ENCODE peak calls at places on chromosomes 4 and X, in nine cellular contexts. X is mammary epithelial cell, E is astrocyte of the hippocampus, A is mesothelial cell of epicardium, K is H9, Q is H4, D is fibroblast of the conjunctiva, J is NCI-H1105, Z is erythroblast. W is an unnamed sample.

GRCh38 chr4:186644316-186644638 is 79.4 kb downstream of the FAT1 start:
- DNase-seq in Z (no peak), E (no peak), Q (no peak), X (no peak), J (no peak), K (no peak), A (no peak), D (no peak), W (no peak)

GRCh38 chr4:7335363-7336066 is 99.2 kb downstream of the PSAPL1 start:
- DNase-seq in Z (peak; percentile 63), J (peak; percentile 31), Q (peak; percentile 45), X (peak; percentile 18), D (peak; percentile 10), E (peak; percentile 57), A (no peak), K (peak; percentile 89), W (peak; percentile 27)

GRCh38 chr4:65482410-65482809 is 187.9 kb downstream of the EPHA5 start:
- DNase-seq in Z (no peak), D (no peak), A (no peak), X (peak; percentile 76), J (no peak), E (peak; percentile 87), Q (peak; percentile 23), K (no peak), W (peak; percentile 92)

GRCh38 chr4:64899563-64899962 is 490.3 kb upstream of the TECRL start:
- DNase-seq in X (no peak), Z (no peak), Q (no peak), E (peak; percentile 68), K (no peak), A (no peak), D (no peak), J (no peak), W (no peak)

GRCh38 chr4:83855044-83855443 is 319.1 kb downstream of the GPAT3 start:
- DNase-seq in J (no peak), A (no peak), E (peak; percentile 91), D (peak; percentile 8), Q (peak; percentile 62), Z (no peak), X (peak; percentile 67), K (no peak), W (peak; percentile 95)

GRCh38 chr4:48216563-48216962 is 53.1 kb downstream of the TEC start:
- DNase-seq in K (no peak), A (no peak), D (no peak), Q (no peak), Z (no peak), J (no peak), X (no peak), E (no peak), W (no peak)

GRCh38 chr4:75344915-75345314 is 169.3 kb downstream of the RCHY1 start:
- DNase-seq in E (peak; percentile 3), A (no peak), K (no peak), J (no peak), Q (peak; percentile 14), D (peak; percentile 24), Z (no peak), X (no peak), W (peak; percentile 40)

GRCh38 chrX:151793886-151794285 is 59.3 kb downstream of the CNGA2 start:
- DNase-seq in Q (no peak), K (no peak), D (no peak), A (no peak), X (no peak), J (no peak), E (peak; percentile 37), Z (no peak), W (peak; percentile 76)

GRCh38 chr4:86664959-86665358 is 70.8 kb downstream of the PTPN13 start:
- DNase-seq in Z (no peak), Q (no peak), D (peak; percentile 36), K (no peak), J (no peak), E (peak; percentile 89), A (no peak), X (peak; percentile 69), W (peak; percentile 69)

GRCh38 chr4:73653695-73654106 is 33.5 kb upstream of the RASSF6 start:
- DNase-seq in Q (peak; percentile 54), J (peak; percentile 47), D (peak; percentile 50), X (peak; percentile 60), K (no peak), E (peak; percentile 55), A (no peak), Z (peak; percentile 69), W (peak; percentile 36)

GRCh38 chr4:184306949-184307348 is 89.3 kb upstream of the ENPP6 start:
- DNase-seq in Z (no peak), D (no peak), E (no peak), J (no peak), A (no peak), Q (no peak), K (no peak), X (peak; percentile 40), W (peak; percentile 44)

GRCh38 chrX:152893631-152894610 is 3.9 kb upstream of the ZNF185 start:
- DNase-seq in K (no peak), J (no peak), Z (no peak), X (no peak), E (no peak), D (no peak), Q (no peak), A (no peak), W (no peak)

GRCh38 chr4:26431461-26432165 is 58.7 kb downstream of the CCKAR start:
- DNase-seq in A (no peak), Q (no peak), Z (no peak), J (no peak), D (no peak), X (peak; percentile 49), E (no peak), K (no peak), W (no peak)

GRCh38 chr4:121599049-121599448 is 97.7 kb downstream of the ANXA5 start:
- DNase-seq in Z (peak; percentile 5), D (no peak), A (no peak), Q (no peak), E (no peak), K (no peak), X (no peak), J (no peak), W (no peak)

GRCh38 chrX:56763556-56764152 is 34.6 kb downstream of the NBDY start:
- DNase-seq in D (peak; percentile 76), J (no peak), K (peak; percentile 31), Z (no peak), Q (no peak), A (peak; percentile 14), E (peak; percentile 87), X (peak; percentile 71), W (peak; percentile 88)

GRCh38 chr4:14669418-14669817 is 332.9 kb upstream of the CPEB2 start:
- DNase-seq in K (no peak), J (no peak), E (no peak), Q (no peak), X (no peak), A (no peak), Z (no peak), D (no peak), W (no peak)

GRCh38 chr4:98482847-98483806 is 175.3 kb downstream of the TSPAN5 start:
- DNase-seq in X (peak; percentile 52), E (peak; percentile 45), J (no peak), Q (no peak), D (no peak), K (no peak), A (no peak), Z (no peak), W (peak; percentile 60)

GRCh38 chr4:81454498-81454897 is 17.2 kb downstream of the RASGEF1B start:
- DNase-seq in E (no peak), K (no peak), D (no peak), Q (no peak), J (no peak), Z (peak; percentile 69), A (no peak), X (peak; percentile 79), W (peak; percentile 42)

GRCh38 chr4:528835-529234 is 29.8 kb downstream of the PIGG start:
- DNase-seq in Z (no peak), J (no peak), Q (no peak), K (no peak), D (no peak), E (no peak), A (no peak), X (no peak), W (no peak)

GRCh38 chr4:122666527-122667245 is 45.8 kb upstream of the IL21 start:
- DNase-seq in D (peak; percentile 90), A (no peak), Z (no peak), X (peak; percentile 85), E (peak; percentile 71), K (no peak), Q (peak; percentile 38), J (no peak), W (peak; percentile 93)

GRCh38 chrX:23557070-23557469 is 110.2 kb upstream of the PRDX4 start:
- DNase-seq in Z (no peak), X (no peak), J (no peak), K (no peak), A (no peak), Q (no peak), D (no peak), E (no peak), W (no peak)

GRCh38 chr4:165663411-165663810 is 209.6 kb upstream of the TLL1 start:
- DNase-seq in E (no peak), J (no peak), A (no peak), Z (no peak), D (no peak), X (peak; percentile 11), Q (no peak), K (no peak), W (no peak)

GRCh38 chrX:103640401-103641155 is 11.8 kb downstream of the TCEAL1 start:
- DNase-seq in Q (no peak), K (no peak), Z (no peak), A (no peak), D (no peak), J (no peak), X (peak; percentile 33), E (peak; percentile 39), W (peak; percentile 79)

GRCh38 chr4:183798249-183798920 is 106.7 kb upstream of the STOX2 start:
- DNase-seq in A (no peak), D (no peak), E (peak; percentile 19), X (peak; percentile 40), Q (no peak), K (peak; percentile 35), Z (no peak), J (no peak), W (no peak)

GRCh38 chr4:41853973-41854372 is 81.3 kb upstream of the TMEM33 start:
- DNase-seq in Q (no peak), K (no peak), A (no peak), D (no peak), Z (no peak), J (no peak), E (no peak), X (no peak), W (no peak)

GRCh38 chrX:114924846-114925245 is 92.6 kb downstream of the IL13RA2 start:
- DNase-seq in K (no peak), Z (no peak), A (no peak), J (no peak), Q (peak; percentile 18), D (no peak), E (peak; percentile 49), X (peak; percentile 5), W (peak; percentile 70)

GRCh38 chrX:103488332-103488731 is 31.0 kb downstream of the RAB40A start:
- DNase-seq in J (no peak), Z (peak; percentile 0), D (no peak), K (no peak), X (no peak), Q (no peak), E (peak; percentile 25), A (no peak), W (peak; percentile 40)

GRCh38 chr4:180058731-180059215 is 2184.4 kb upstream of the TENM3 start:
- DNase-seq in Z (no peak), D (no peak), X (peak; percentile 25), A (peak; percentile 37), E (peak; percentile 83), K (peak; percentile 78), Q (peak; percentile 49), J (peak; percentile 30), W (peak; percentile 9)

GRCh38 chrX:25158635-25159034 is 142.9 kb upstream of the ARX start:
- DNase-seq in E (peak; percentile 70), D (no peak), K (no peak), X (peak; percentile 52), Q (peak; percentile 61), Z (no peak), A (no peak), J (no peak), W (peak; percentile 51)

GRCh38 chr4:138724530-138724929 is 291.1 kb upstream of the NOCT start:
- DNase-seq in D (no peak), J (peak; percentile 25), E (no peak), A (no peak), X (no peak), K (no peak), Q (no peak), Z (no peak), W (no peak)

GRCh38 chr4:151409470-151410313 is 716 bp downstream of the FHIP1A start:
- DNase-seq in Z (no peak), D (no peak), X (peak; percentile 96), K (peak; percentile 75), J (no peak), Q (peak; percentile 16), A (no peak), E (peak; percentile 53), W (peak; percentile 20)